ENCODE peak calls at places on chromosome 21, in ten cellular contexts. K is pancreas; X is CD8-positive, alpha-beta memory T cell; W is RWPE2; T is K562; N is Panc1; I is mesendoderm; H is psoas muscle; B is Peyer's patch; U is heart right ventricle. M is an unnamed sample. For H3K4me1, the result is how much of the 10 kb centered on the place peaks cover.

GRCh38 chr21:38486221-38486620 is 12.1 kb downstream of the ERG start:
- DNase-seq in U (no peak), T (no peak), W (peak), H (no peak), I (no peak), K (no peak), N (no peak), B (no peak), X (no peak), M (no peak)

GRCh38 chr21:36504067-36505058 is 24.4 kb upstream of the CLDN14 start:
- DNase-seq in N (peak), X (no peak), B (peak), I (peak), U (no peak), W (no peak), H (no peak), K (no peak), T (peak), M (no peak)

GRCh38 chr21:14095021-14095420 is 115.7 kb downstream of the LIPI start:
- DNase-seq in K (no peak), W (no peak), B (no peak), X (no peak), T (no peak), I (no peak), N (no peak), H (no peak), U (no peak), M (no peak)

GRCh38 chr21:32807717-32808380 is 36.3 kb upstream of the PAXBP1 start:
- DNase-seq in H (no peak), N (no peak), I (no peak), K (no peak), T (no peak), U (no peak), X (no peak), B (no peak), W (no peak), M (no peak)

GRCh38 chr21:36534656-36535055 is 54.7 kb upstream of the CLDN14 start:
- DNase-seq in U (no peak), W (no peak), B (no peak), X (no peak), K (no peak), I (no peak), H (no peak), T (no peak), N (no peak), M (no peak)

GRCh38 chr21:39022901-39023693 is 160.2 kb downstream of the PSMG1 start:
- DNase-seq in U (peak), N (no peak), K (no peak), X (no peak), T (no peak), H (peak), W (no peak), B (no peak), I (peak), M (peak)

GRCh38 chr21:36550761-36551160 is 70.8 kb upstream of the CLDN14 start:
- DNase-seq in W (no peak), N (no peak), T (no peak), I (peak), X (no peak), K (no peak), U (no peak), B (no peak), H (no peak), M (no peak)

GRCh38 chr21:37367301-37367757 is 756 bp downstream of the DYRK1A start:
- DNase-seq in B (no peak), T (peak), K (no peak), X (no peak), I (no peak), U (no peak), H (no peak), N (no peak), W (no peak), M (no peak)

GRCh38 chr21:14716761-14717396 is 170.8 kb upstream of the SAMSN1 start:
- DNase-seq in I (no peak), W (no peak), N (no peak), K (no peak), H (no peak), B (no peak), X (no peak), U (no peak), T (no peak), M (no peak)

GRCh38 chr21:20997308-20997632 is 939 bp upstream of the NCAM2 start:
- DNase-seq in H (no peak), T (no peak), W (no peak), K (no peak), I (peak), U (peak), N (no peak), X (no peak), B (no peak), M (no peak)

GRCh38 chr21:39003982-39004775 is 179.1 kb downstream of the PSMG1 start:
- DNase-seq in U (no peak), X (no peak), H (no peak), B (no peak), T (no peak), N (no peak), W (no peak), I (peak), K (no peak), M (no peak)

GRCh38 chr21:17438642-17439041 is 74.2 kb upstream of the CXADR start:
- DNase-seq in H (no peak), K (no peak), I (peak), W (no peak), B (no peak), X (no peak), N (no peak), U (no peak), T (no peak), M (no peak)

GRCh38 chr21:15823486-15824150 is 93.8 kb downstream of the USP25 start:
- DNase-seq in K (no peak), W (no peak), I (no peak), N (no peak), H (no peak), B (no peak), X (peak), U (no peak), T (no peak), M (no peak)

GRCh38 chr21:40555129-40555528 is 291.8 kb downstream of the DSCAM start:
- DNase-seq in H (no peak), K (no peak), I (no peak), X (no peak), T (no peak), N (no peak), B (no peak), U (no peak), W (no peak), M (no peak)

GRCh38 chr21:36156815-36157670 is at the start of gene DOP1B:
- DNase-seq in W (no peak), T (peak), X (peak), K (peak), B (peak), U (no peak), N (no peak), H (peak), I (peak), M (no peak)

GRCh38 chr21:44496900-44497550 is 41.7 kb downstream of the LRRC3 start:
- DNase-seq in W (no peak), I (no peak), T (no peak), N (no peak), H (no peak), U (no peak), K (no peak), X (no peak), B (no peak), M (peak)

GRCh38 chr21:44494418-44494817 is 39.1 kb downstream of the LRRC3 start:
- DNase-seq in H (no peak), K (no peak), I (no peak), N (no peak), T (no peak), X (peak), U (no peak), W (no peak), B (no peak), M (no peak)

GRCh38 chr21:44495641-44496040 is 40.3 kb downstream of the LRRC3 start:
- DNase-seq in U (no peak), B (no peak), T (no peak), W (no peak), X (peak), K (no peak), H (no peak), N (no peak), I (no peak), M (no peak)

GRCh38 chr21:44496196-44496899 is 41.0 kb downstream of the LRRC3 start:
- DNase-seq in H (no peak), X (peak), T (no peak), U (no peak), K (no peak), W (no peak), N (no peak), I (no peak), B (no peak), M (no peak)

DNA sequence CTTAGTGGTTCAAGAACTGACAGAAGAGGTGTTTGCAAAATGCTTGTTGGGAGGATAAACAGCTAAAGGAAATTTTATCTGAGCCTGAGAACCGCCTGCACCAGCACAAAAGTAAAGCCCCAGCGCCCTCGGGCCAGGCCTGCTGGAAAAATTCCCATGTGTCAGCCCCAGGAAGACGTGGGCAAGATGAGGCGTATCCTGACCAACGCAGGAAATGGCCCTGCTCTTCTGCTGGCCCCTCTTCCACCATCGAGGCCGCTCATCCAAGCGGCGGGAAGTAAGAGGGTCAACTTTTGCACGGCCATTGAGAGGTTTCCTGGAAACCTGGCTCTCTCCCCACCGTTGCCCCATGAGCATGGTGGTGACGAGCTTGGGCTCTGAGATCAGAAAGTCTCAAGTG is 39.6 kb downstream of the LRRC3 start:
- DNase-seq in B (no peak), T (no peak), W (no peak), N (no peak), X (peak), I (no peak), H (no peak), U (no peak), K (no peak), M (no peak)
- H3K4me3 ChIP-seq in B (no peak), T (no peak), W (no peak), N (no peak), X (no peak), I (no peak), H (no peak), U (no peak), K (no peak), M (no peak)

GRCh38 chr21:35024475-35024874 is 24.6 kb downstream of the RUNX1 start:
- DNase-seq in N (no peak), K (no peak), U (no peak), I (no peak), W (no peak), T (no peak), H (no peak), B (no peak), X (no peak), M (no peak)

GRCh38 chr21:35023396-35024070 is 25.6 kb downstream of the RUNX1 start:
- DNase-seq in I (no peak), X (no peak), H (no peak), T (no peak), N (no peak), K (no peak), U (no peak), W (no peak), B (no peak), M (no peak)

GRCh38 chr21:35026153-35026499 is 23.0 kb downstream of the RUNX1 start:
- DNase-seq in I (no peak), N (no peak), B (no peak), W (no peak), U (no peak), T (no peak), K (no peak), X (no peak), H (no peak), M (no peak)

GRCh38 chr21:35025206-35026152 is 23.6 kb downstream of the RUNX1 start:
- DNase-seq in I (no peak), X (no peak), H (no peak), W (no peak), B (no peak), T (no peak), U (no peak), K (no peak), N (no peak), M (no peak)

GRCh38 chr21:35024071-35024420 is 25.1 kb downstream of the RUNX1 start:
- DNase-seq in K (no peak), U (no peak), I (no peak), T (no peak), B (no peak), H (no peak), N (no peak), W (no peak), X (no peak), M (no peak)
- H3K4me1 ChIP-seq in K (under half), U (under half), I (under half), T (half or more), B (under half), H (under half), N (under half), W (under half), X (half or more), M (half or more)

GRCh38 chr21:34548782-34549376 is 36.9 kb upstream of the KCNE1 start:
- DNase-seq in X (no peak), B (no peak), T (no peak), U (no peak), I (no peak), K (no peak), H (no peak), W (no peak), N (no peak), M (no peak)

GRCh38 chr21:34553199-34553952 is 41.4 kb upstream of the KCNE1 start:
- DNase-seq in I (peak), U (no peak), X (no peak), B (no peak), W (no peak), K (no peak), T (no peak), H (no peak), N (peak), M (no peak)

GRCh38 chr21:34554227-34554626 is 42.2 kb upstream of the KCNE1 start:
- DNase-seq in U (no peak), I (no peak), H (no peak), T (no peak), W (no peak), N (no peak), B (no peak), K (no peak), X (no peak), M (no peak)

GRCh38 chr21:34550400-34550799 is 38.4 kb upstream of the KCNE1 start:
- DNase-seq in I (no peak), H (no peak), U (no peak), K (no peak), B (no peak), X (no peak), W (no peak), T (no peak), N (no peak), M (no peak)

DNA sequence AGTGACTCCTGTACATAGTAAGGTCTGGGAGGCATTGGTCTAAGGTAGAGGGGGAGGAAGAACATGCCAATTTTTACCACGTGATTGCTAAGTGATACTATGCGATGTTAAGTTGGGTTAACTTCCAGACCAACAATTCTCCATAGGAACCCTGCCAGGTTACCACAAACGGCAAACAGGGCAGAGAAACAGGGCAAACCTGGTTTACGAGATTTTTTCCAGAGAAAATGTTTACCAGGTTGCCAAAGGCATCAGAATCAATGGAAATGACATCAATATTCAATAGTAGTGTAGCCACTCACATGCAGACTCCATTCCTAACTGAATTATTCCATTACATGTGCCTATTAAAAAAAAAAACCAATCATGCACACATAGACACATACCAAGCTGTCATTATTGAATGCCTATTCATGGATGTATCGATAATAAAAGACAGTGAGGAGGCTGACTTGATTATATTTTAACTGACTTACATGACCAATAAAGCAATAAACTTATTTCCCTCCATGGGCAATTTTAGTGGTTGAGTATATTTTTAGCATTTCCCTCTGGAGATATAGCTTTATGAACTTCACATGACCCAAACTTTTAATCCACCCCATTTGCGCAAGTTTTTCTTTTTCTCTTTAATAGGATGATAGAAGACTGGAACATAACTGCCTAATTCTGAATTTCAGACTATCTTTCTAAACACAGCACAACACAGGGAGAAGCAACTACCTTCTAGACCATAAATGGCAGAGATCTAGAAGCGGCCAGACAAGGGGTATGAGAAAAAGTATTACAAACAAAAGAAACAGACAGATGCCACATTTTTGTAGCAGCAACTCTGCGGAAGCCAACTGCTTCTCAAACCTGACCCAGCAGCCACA is 40.6 kb upstream of the KCNE1 start:
- DNase-seq in N (no peak), H (no peak), U (no peak), I (no peak), T (no peak), X (no peak), B (no peak), W (no peak), K (no peak), M (no peak)
- H3K4me3 ChIP-seq in N (no peak), H (no peak), U (no peak), I (no peak), T (no peak), X (no peak), B (no peak), W (no peak), K (no peak), M (no peak)

GRCh38 chr21:45974073-45975016 is 7.2 kb upstream of the COL6A1 start:
- DNase-seq in T (peak), B (no peak), H (peak), K (no peak), U (peak), I (peak), X (no peak), N (no peak), W (peak), M (peak)

GRCh38 chr21:45973475-45974072 is 8.0 kb upstream of the COL6A1 start:
- DNase-seq in X (peak), K (peak), H (peak), T (peak), I (peak), W (peak), U (peak), B (peak), N (no peak), M (no peak)

GRCh38 chr21:45972353-45972715 is 9.2 kb upstream of the COL6A1 start:
- DNase-seq in H (peak), X (no peak), U (peak), N (no peak), T (no peak), W (peak), K (no peak), B (no peak), I (peak), M (no peak)

GRCh38 chr21:45971487-45972352 is 9.8 kb upstream of the COL6A1 start:
- DNase-seq in T (no peak), N (no peak), B (no peak), U (peak), W (no peak), H (peak), X (no peak), K (no peak), I (peak), M (peak)

DNA sequence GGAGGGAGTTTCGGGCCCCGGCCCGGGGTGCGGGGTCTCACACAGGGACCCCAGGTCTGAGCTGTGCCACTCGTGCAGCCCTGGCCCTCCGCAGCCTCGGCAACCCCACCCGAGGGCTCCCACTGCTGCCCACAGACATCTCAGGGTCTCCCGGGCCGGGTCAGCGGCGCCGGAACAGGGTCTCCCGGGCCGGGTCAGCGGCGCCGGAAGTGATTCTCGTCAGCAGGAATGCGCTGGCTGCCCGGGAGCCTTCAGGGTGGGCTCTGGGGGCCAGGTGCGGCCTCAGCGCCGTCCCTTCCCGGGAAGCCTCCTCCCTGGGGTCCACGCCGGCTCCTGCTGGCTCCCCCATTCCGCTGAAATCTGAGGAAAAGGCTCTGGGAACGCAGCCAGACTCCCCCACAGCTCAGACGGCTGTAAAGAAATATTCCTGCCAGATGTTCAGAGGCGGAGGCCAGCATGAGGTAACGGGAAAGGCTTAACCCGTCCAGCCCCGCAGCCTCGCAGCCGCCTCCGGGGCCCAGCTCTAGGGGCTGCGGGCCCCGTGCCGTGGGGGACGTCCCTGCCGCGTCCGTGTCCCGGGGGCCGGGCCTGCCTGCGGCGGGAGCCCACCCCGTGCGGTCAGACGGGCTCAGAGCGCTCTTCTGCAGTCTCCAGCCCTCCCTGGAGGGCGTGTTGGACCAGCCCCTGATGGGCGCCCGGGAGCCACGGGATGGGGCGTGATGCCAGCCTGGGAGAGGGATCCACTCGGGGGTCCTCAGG is 8.7 kb upstream of the COL6A1 start:
- DNase-seq in B (no peak), T (no peak), W (peak), I (peak), H (peak), U (peak), X (no peak), N (no peak), K (no peak), M (peak)
- H3K4me1 ChIP-seq in B (under half), T (under half), W (under half), I (under half), H (under half), U (half or more), X (under half), N (under half), K (under half), M (under half)

GRCh38 chr21:45478816-45479669 is 63.2 kb downstream of the SLC19A1 start:
- DNase-seq in B (no peak), X (no peak), W (no peak), U (peak), H (no peak), N (no peak), K (no peak), I (no peak), T (no peak), M (no peak)
- H3K4me3 ChIP-seq in B (peak), X (peak), W (no peak), U (no peak), H (no peak), N (no peak), K (no peak), I (no peak), T (no peak), M (peak)

GRCh38 chr21:41779659-41780058 is 12.8 kb upstream of the RIPK4 start:
- DNase-seq in X (no peak), H (no peak), B (no peak), W (no peak), T (no peak), U (no peak), I (no peak), K (no peak), N (no peak), M (no peak)
- H3K4me1 ChIP-seq in X (under half), H (under half), B (under half), W (under half), T (under half), U (under half), I (under half), K (under half), N (half or more), M (under half)

DNA sequence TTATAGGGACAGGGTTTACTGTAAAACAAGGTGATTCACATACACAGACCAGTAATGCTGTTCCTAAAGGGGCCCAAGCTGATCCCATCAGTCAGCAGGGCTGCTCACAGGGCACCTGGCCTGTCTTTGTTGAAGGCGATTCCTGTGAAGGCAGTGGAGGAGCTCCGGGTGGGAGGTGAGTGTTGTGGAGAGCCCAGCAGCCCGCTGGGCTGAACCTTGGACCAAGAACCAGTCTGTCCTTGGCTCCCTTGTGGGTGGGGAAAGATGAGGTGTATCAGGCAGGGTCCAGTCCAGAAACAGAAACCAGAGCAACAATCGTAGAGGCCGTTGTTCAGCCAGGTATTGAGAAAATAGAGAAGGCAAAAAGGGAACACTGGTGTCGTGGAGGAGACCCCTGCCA is 12.5 kb downstream of the PDXK start:
- DNase-seq in X (no peak), W (no peak), N (no peak), I (no peak), T (no peak), K (no peak), U (no peak), H (no peak), B (no peak), M (no peak)
- H3K4me3 ChIP-seq in X (no peak), W (no peak), N (no peak), I (no peak), T (no peak), K (no peak), U (no peak), H (no peak), B (peak), M (no peak)

GRCh38 chr21:25572895-25573310 is 34.4 kb downstream of the MRPL39 start:
- DNase-seq in U (no peak), I (no peak), W (no peak), B (no peak), X (no peak), T (no peak), N (no peak), K (no peak), H (no peak), M (no peak)
- H3K4me1 ChIP-seq in U (under half), I (under half), W (under half), B (under half), X (under half), T (under half), N (under half), K (under half), H (under half), M (under half)

GRCh38 chr21:23316190-23316589 is 2291.1 kb downstream of the MRPL39 start:
- DNase-seq in N (no peak), T (no peak), B (no peak), U (no peak), X (no peak), W (no peak), H (no peak), I (no peak), K (no peak), M (no peak)
- H3K4me3 ChIP-seq in N (no peak), T (no peak), B (no peak), U (no peak), X (no peak), W (no peak), H (no peak), I (no peak), K (no peak), M (no peak)